ENCODE peak calls at places on chromosomes 13 and 19, in four cellular contexts. K is activated naive CD8-positive, alpha-beta T cell treated with anti-CD3 and anti-CD28 coated beads, Interleukin-2, amount 10 ng/mL, durations not matched to agents 7 days and 5 days; S is esophagus squamous epithelium; Z is activated CD4-positive, alpha-beta T cell treated with anti-CD3 and anti-CD28 coated beads, Interleukin-2, amount 50 U/mL, for 48 hours. E is an unnamed sample.

GRCh38 chr19:38841787-38842438 is 7.9 kb downstream of the HNRNPL start:
- DNase-seq in Z (no peak), S (no peak), K (peak; percentile 61), E (peak; percentile 24)

GRCh38 chr19:51086153-51086850 is 3.6 kb upstream of the KLK14 start:
- DNase-seq in K (no peak), Z (no peak), S (no peak), E (peak; percentile 39)

GRCh38 chr19:13022859-13023636 is 27.8 kb downstream of the NFIX start:
- DNase-seq in S (no peak), K (no peak), Z (no peak), E (peak; percentile 90)

GRCh38 chr19:8377598-8377997 is 12.6 kb upstream of the RAB11B start:
- DNase-seq in K (no peak), S (no peak), Z (no peak), E (peak; percentile 12)

GRCh38 chr13:107119989-107120881 is 552.3 kb upstream of the ARGLU1 start:
- DNase-seq in S (no peak), K (no peak), Z (no peak), E (no peak)

GRCh38 chr13:84570831-84571230 is 688.6 kb upstream of the SLITRK1 start:
- DNase-seq in K (no peak), Z (no peak), S (no peak), E (no peak)

GRCh38 chr19:1904385-1905070 is 671 bp upstream of the ADAT3 start:
- DNase-seq in Z (no peak), S (no peak), K (no peak), E (peak; percentile 79)

GRCh38 chr13:104567114-104567513 is 1500.9 kb upstream of the SLC10A2 start:
- DNase-seq in Z (no peak), K (no peak), S (no peak), E (no peak)

GRCh38 chr19:41997121-41997850 is 3.3 kb upstream of the ATP1A3 start:
- DNase-seq in Z (peak; percentile 53), S (no peak), K (peak; percentile 75), E (no peak)

GRCh38 chr19:34316741-34317241 is 48.2 kb upstream of the GPI start:
- DNase-seq in Z (no peak), K (no peak), S (no peak), E (no peak)